ENCODE peak calls at places on chromosomes 1 and 21, in four cellular contexts. E is HCT116, N is K562, B is HepG2. X is an unnamed sample.
A peak's percentile ranks its signal among the peaks of the same experiment; 100 is the strongest.

GRCh38 chr1:240093120-240093961 is 1.7 kb downstream of the FMN2 start:
- DNase-seq in E (no peak), N (no peak), B (no peak), X (no peak)

GRCh38 chr1:38327559-38327973 is 281.0 kb upstream of the POU3F1 start:
- DNase-seq in E (no peak), N (no peak), B (no peak), X (no peak)

GRCh38 chr1:152182942-152183341 is 23.9 kb upstream of the RPTN start:
- DNase-seq in E (no peak), N (no peak), B (no peak), X (no peak)

GRCh38 chr1:230307213-230307612 is 118.9 kb downstream of the PGBD5 start:
- DNase-seq in E (no peak), N (no peak), B (no peak), X (no peak)

GRCh38 chr1:245800901-245801605 is 646.3 kb downstream of the KIF26B start:
- DNase-seq in E (no peak), N (no peak), B (no peak), X (no peak)

GRCh38 chr1:213041443-213041842 is 9.6 kb upstream of the RPS6KC1 start:
- DNase-seq in E (no peak), N (no peak), B (no peak), X (no peak)

GRCh38 chr1:110554871-110555801 is 36.2 kb upstream of the KCNA10 start:
- DNase-seq in E (no peak), N (peak; percentile 87), B (peak; percentile 11), X (no peak)

GRCh38 chr1:172845371-172845770 is 186.5 kb downstream of the FASLG start:
- DNase-seq in E (no peak), N (no peak), B (no peak), X (no peak)

GRCh38 chr1:18530567-18531502 is 50.1 kb downstream of the KLHDC7A start:
- DNase-seq in E (peak; percentile 21), N (peak; percentile 67), B (peak; percentile 21), X (peak; percentile 4)

GRCh38 chr1:200453544-200453905 is 43.7 kb upstream of the ZNF281 start:
- DNase-seq in E (no peak), N (no peak), B (no peak), X (no peak)

DNA sequence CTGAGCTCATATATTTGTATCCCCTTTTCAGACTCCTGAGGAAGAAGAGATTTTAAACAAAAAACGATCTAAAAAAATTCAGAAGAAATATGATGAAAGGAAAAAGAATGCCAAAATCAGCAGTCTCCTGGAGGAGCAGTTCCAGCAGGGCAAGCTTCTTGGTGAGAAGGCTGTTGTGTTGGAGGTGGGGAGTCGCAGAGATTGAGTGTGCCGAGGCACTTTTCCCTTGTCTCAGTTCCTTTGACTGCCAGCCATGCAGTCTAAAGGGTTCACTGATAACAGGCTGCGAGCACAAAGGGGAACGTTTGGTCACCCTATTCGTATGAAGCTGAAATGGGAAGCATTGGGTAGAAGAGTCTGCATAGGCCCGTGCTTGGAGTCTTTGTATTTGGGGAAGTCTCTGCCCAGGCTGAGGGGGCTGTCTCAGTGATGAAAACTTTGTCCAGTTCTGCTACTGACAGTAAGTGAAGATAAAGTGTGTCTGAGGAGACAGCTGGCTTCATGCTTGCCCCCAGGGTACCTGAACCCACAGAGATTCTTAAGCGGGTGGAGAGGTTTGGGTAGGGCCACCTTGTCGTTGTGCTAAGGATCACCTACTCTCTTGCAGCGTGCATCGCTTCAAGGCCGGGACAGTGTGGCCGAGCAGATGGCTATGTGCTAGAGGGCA is 2.8 kb downstream of the RPS8 start:
- DNase-seq in E (no peak), N (no peak), B (no peak), X (no peak)
- H3K27ac ChIP-seq in E (peak overlapping the region; percentile 86), N (peak overlapping the region; percentile 98), B (peak overlapping the region; percentile 81), X (no peak overlapping the region)

GRCh38 chr21:33588485-33589335 is at the start of gene DONSON:
- DNase-seq in E (peak; percentile 35), N (peak; percentile 100), B (peak; percentile 89), X (peak; percentile 38)

GRCh38 chr21:33578959-33579542 is 9.4 kb downstream of the DONSON start:
- DNase-seq in E (no peak), N (no peak), B (no peak), X (no peak)

GRCh38 chr21:33586927-33587326 is 1.6 kb downstream of the DONSON start:
- DNase-seq in E (no peak), N (no peak), B (no peak), X (no peak)

GRCh38 chr21:33587792-33588484 is 546 bp downstream of the DONSON start:
- DNase-seq in E (no peak), N (no peak), B (no peak), X (no peak)

GRCh38 chr21:33584455-33584854 is 4.0 kb downstream of the DONSON start:
- DNase-seq in E (no peak), N (peak; percentile 33), B (no peak), X (no peak)
- TF ChIP-seq TCF7L2 in E (no peak), N (no peak), B (no peak), X (no peak)

DNA sequence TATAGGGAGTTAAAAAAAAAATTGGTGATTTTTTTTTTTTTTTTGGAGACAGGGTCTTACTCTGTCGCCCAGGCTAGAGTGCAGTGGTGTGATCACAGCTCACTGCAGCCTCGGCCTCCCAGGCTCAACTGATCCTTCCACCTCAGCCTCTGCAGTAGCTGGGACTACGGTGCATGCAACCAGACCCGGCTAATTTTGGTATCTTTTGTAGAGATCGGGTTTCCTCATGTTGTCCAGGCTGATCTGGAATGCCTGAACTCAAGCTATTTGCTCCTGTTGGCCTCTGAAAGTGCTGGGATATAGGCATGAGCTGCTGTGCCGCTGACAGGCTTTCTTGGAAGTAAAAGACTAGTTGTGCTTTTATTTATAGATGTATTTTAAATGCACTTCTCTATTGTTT is 3.0 kb downstream of the CDC42 start:
- DNase-seq in E (no peak), N (no peak), B (no peak), X (no peak)
- H3K4me3 ChIP-seq in E (no peak overlapping the region), N (no peak overlapping the region), B (peak overlapping the region; percentile 10), X (no peak overlapping the region)

GRCh38 chr1:87399701-87400100 is 71.0 kb downstream of the LMO4 start:
- DNase-seq in E (no peak), N (no peak), B (no peak), X (no peak)
- H3K27ac ChIP-seq in E (no peak overlapping the region), N (no peak overlapping the region), B (no peak overlapping the region), X (no peak overlapping the region)

GRCh38 chr1:41455479-41456271 is 28.8 kb downstream of the EDN2 start:
- DNase-seq in E (no peak), N (no peak), B (no peak), X (no peak)
- TF ChIP-seq TCF7L2 in E (no peak), N (no peak), B (no peak), X (no peak)

GRCh38 chr1:9224664-9225410 is 9.7 kb upstream of the H6PD start:
- DNase-seq in E (no peak), N (no peak), B (no peak), X (no peak)
- H3K4me3 ChIP-seq in E (no peak overlapping the region), N (no peak overlapping the region), B (no peak overlapping the region), X (no peak overlapping the region)

GRCh38 chr1:190323530-190323929 is 154.1 kb downstream of the BRINP3 start:
- DNase-seq in E (no peak), N (no peak), B (no peak), X (no peak)

DNA sequence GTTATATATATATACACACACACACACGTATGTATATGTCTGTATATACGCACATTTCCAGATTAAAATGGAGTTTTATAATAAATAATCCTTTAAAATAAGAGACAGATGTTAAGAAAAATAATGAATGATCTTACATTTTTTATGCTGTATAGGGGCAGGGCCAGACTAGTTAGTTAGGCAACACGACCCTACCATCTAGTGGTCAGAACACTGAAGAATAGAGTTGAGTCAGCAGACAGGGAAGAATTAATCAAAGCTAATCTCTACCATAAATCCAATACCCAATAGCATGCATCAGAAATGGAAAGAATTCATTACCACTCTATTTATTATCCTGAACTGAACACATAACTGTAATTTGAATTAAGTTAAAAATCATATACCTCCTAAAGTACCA is 156.7 kb downstream of the BRINP3 start:
- DNase-seq in E (peak; percentile 28), N (no peak), B (no peak), X (no peak)
- H3K27ac ChIP-seq in E (no peak overlapping the region), N (no peak overlapping the region), B (no peak overlapping the region), X (no peak overlapping the region)